ENCODE peak calls at places on chromosomes 1 and 21, in ten cellular contexts. D is neural progenitor cell, V is fibroblast of lung, J is astrocyte, H is cardiac muscle cell, Q is K562, K is heart left ventricle, B is fibroblast of villous mesenchyme, U is A549, I is esophagus squamous epithelium. E is an unnamed sample.

GRCh38 chr1:116514708-116515525 is 55.9 kb downstream of the CD58 start:
- DNase-seq in K (no peak), H (peak), Q (no peak), I (no peak), V (peak), U (no peak), B (peak), J (peak), D (no peak), E (peak)

GRCh38 chr1:218692808-218693207 is 347.7 kb downstream of the TGFB2 start:
- DNase-seq in V (no peak), I (no peak), K (no peak), H (no peak), U (no peak), J (no peak), B (no peak), D (peak), Q (no peak), E (no peak)

GRCh38 chr1:154871374-154871773 is 1.3 kb upstream of the KCNN3 start:
- DNase-seq in V (no peak), H (no peak), Q (no peak), D (no peak), K (no peak), U (no peak), B (no peak), J (no peak), I (no peak), E (no peak)

GRCh38 chr1:67485046-67485811 is 55.0 kb upstream of the SERBP1 start:
- DNase-seq in J (no peak), V (peak), B (no peak), Q (no peak), K (no peak), U (no peak), I (no peak), D (no peak), H (no peak), E (no peak)

GRCh38 chr1:111270781-111271463 is 19.7 kb upstream of the CHIA start:
- DNase-seq in J (no peak), K (no peak), U (no peak), V (no peak), H (no peak), D (no peak), I (no peak), B (no peak), Q (no peak), E (no peak)

GRCh38 chr1:10325521-10325920 is 73.3 kb upstream of the PGD start:
- DNase-seq in Q (no peak), V (no peak), B (no peak), D (no peak), K (no peak), U (no peak), J (no peak), I (no peak), H (no peak), E (no peak)

GRCh38 chr1:152089014-152089674 is at the start of gene TCHHL1:
- DNase-seq in H (no peak), K (no peak), D (no peak), B (no peak), Q (no peak), J (no peak), V (no peak), I (no peak), U (no peak), E (no peak)

GRCh38 chr1:162973381-162973795 is 95.8 kb upstream of the RGS4 start:
- DNase-seq in K (no peak), I (no peak), B (peak), J (peak), U (no peak), H (peak), D (no peak), Q (no peak), V (peak), E (peak)

GRCh38 chr21:27110956-27111355 is 144.1 kb upstream of the ADAMTS5 start:
- DNase-seq in V (no peak), D (no peak), Q (no peak), B (no peak), I (no peak), J (no peak), K (no peak), U (no peak), H (no peak), E (no peak)

GRCh38 chr21:9758888-9759287 is 762.5 kb upstream of the TPTE start:
- DNase-seq in U (no peak), V (no peak), B (no peak), J (no peak), D (no peak), Q (no peak), I (no peak), H (no peak), K (no peak), E (no peak)

GRCh38 chr1:31549807-31550620 is 26.3 kb upstream of the TINAGL1 start:
- DNase-seq in B (peak), I (no peak), Q (no peak), J (no peak), U (no peak), V (no peak), K (peak), D (no peak), H (peak), E (no peak)

GRCh38 chr1:221117548-221117951 is 238.3 kb downstream of the HLX start:
- DNase-seq in B (peak), U (peak), H (peak), Q (no peak), K (peak), J (peak), D (no peak), I (no peak), V (peak), E (peak)

GRCh38 chr1:54995835-54996234 is 2.9 kb upstream of the BSND start:
- DNase-seq in K (no peak), B (no peak), I (no peak), V (no peak), H (no peak), D (no peak), J (no peak), U (no peak), Q (no peak), E (no peak)

GRCh38 chr1:1442069-1442770 is 6.7 kb downstream of the VWA1 start:
- DNase-seq in K (no peak), Q (no peak), B (no peak), D (no peak), I (no peak), U (no peak), H (no peak), V (no peak), J (no peak), E (no peak)

GRCh38 chr1:35047188-35047858 is 15.6 kb upstream of the ZMYM6 start:
- DNase-seq in D (no peak), I (no peak), B (peak), V (peak), U (no peak), J (peak), K (no peak), Q (no peak), H (peak), E (peak)

GRCh38 chr1:177966199-177966598 is 3.7 kb downstream of the SEC16B start:
- DNase-seq in U (no peak), V (peak), H (no peak), J (peak), K (no peak), I (no peak), Q (no peak), D (no peak), B (peak), E (no peak)

GRCh38 chr1:87981810-87982209 is 653.1 kb downstream of the LMO4 start:
- DNase-seq in K (no peak), D (no peak), H (no peak), B (no peak), J (no peak), U (no peak), Q (no peak), I (no peak), V (no peak), E (no peak)

GRCh38 chr1:54153548-54154439 is 994 bp upstream of the CDCP2 start:
- DNase-seq in U (no peak), V (peak), Q (no peak), I (no peak), K (no peak), J (peak), H (peak), B (peak), D (peak), E (peak)

DNA sequence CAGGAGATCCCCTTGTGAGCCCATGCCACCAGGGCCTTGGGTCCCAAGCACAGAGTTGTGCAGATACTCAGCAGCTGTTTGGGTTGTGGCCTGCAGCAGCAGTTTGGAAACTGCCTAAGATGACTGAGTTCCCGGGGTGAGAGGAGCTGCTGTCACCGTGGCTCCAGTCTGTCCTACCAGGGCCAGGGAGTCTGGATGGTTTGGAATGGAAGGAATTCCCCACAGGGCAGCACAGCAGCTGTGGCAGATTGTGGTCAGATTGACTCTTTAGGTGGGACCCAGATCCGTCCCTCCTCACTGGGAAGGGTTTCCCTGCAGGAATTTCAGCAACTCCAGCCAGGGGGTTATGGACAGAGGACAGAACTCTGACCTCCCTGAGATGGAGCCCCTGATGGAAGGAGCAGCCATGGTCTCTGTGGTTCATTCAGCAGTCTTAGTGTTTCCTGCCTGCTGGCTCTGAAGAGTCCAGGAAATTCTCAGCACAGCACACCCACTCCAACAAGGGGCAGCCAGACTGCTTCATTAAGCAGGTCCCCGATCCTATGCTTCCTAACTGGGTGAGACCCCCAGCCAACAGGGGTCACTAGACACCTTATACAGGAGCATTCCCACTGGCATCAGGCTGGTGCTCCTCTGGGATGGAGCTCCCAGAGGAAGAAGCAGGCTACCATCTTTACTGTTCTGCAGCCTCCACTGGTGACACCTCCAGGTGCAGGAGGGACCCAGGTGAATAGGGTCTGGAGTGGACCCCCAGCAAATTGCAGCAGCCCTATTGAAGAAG is 51.5 kb upstream of the TNFSF4 start:
- DNase-seq in H (no peak), V (peak), K (no peak), U (no peak), Q (no peak), I (no peak), B (no peak), J (peak), D (no peak), E (no peak)
- TF ChIP-seq CTCF in H (no peak), V (no peak), K (no peak), U (no peak), Q (no peak), I (no peak), B (no peak), J (no peak), D (no peak), E (no peak)

GRCh38 chr1:150925080-150925479 is 1.1 kb upstream of the SETDB1 start:
- DNase-seq in V (no peak), B (peak), J (no peak), I (no peak), Q (no peak), H (peak), K (no peak), U (no peak), D (no peak), E (no peak)
- H3K4me3 ChIP-seq in V (no peak), B (peak), J (peak), I (no peak), Q (no peak), H (no peak), K (peak), U (no peak), D (no peak), E (no peak)

GRCh38 chr1:244046907-244047738 is 4.0 kb upstream of the ZBTB18 start:
- DNase-seq in V (peak), K (no peak), J (peak), I (no peak), H (peak), Q (no peak), U (no peak), B (peak), D (no peak), E (peak)
- TF ChIP-seq CTCF in V (no peak), K (no peak), J (no peak), I (no peak), H (no peak), Q (no peak), U (no peak), B (no peak), D (no peak), E (no peak)

GRCh38 chr1:56077223-56077622 is 502.1 kb downstream of the PLPP3 start:
- DNase-seq in K (no peak), Q (no peak), J (no peak), H (no peak), V (no peak), D (no peak), U (no peak), I (no peak), B (no peak), E (no peak)

GRCh38 chr1:56084242-56084641 is 495.1 kb downstream of the PLPP3 start:
- DNase-seq in J (no peak), B (no peak), V (no peak), H (no peak), U (no peak), I (no peak), K (no peak), Q (no peak), D (no peak), E (no peak)

GRCh38 chr1:56080123-56080522 is 499.2 kb downstream of the PLPP3 start:
- DNase-seq in Q (no peak), D (no peak), K (no peak), V (no peak), I (no peak), H (no peak), B (no peak), J (no peak), U (no peak), E (no peak)

GRCh38 chr1:56081151-56081550 is 498.2 kb downstream of the PLPP3 start:
- DNase-seq in J (no peak), U (no peak), K (peak), V (peak), D (no peak), H (peak), B (peak), I (no peak), Q (no peak), E (peak)
- H3K4me3 ChIP-seq in J (no peak), U (no peak), K (no peak), V (no peak), D (no peak), H (no peak), B (no peak), I (no peak), Q (no peak), E (no peak)